ENCODE peak calls at places on chromosomes 6 and 20, in eight cellular contexts. H, N, E, J, I, G, L and U are unnamed samples.

GRCh38 chr6:43150051-43150751 is 20.9 kb upstream of the SRF start:
- DNase-seq in L (no peak), N (no peak), E (no peak), G (no peak), J (peak), H (no peak), I (no peak), U (no peak)

GRCh38 chr6:131914234-131914633 is 36.9 kb downstream of the CCN2 start:
- DNase-seq in G (no peak), H (no peak), E (no peak), I (no peak), N (peak), J (no peak), L (no peak), U (peak)

GRCh38 chr20:326645-327031 is 1.3 kb downstream of the SOX12 start:
- DNase-seq in I (peak), E (no peak), N (no peak), G (peak), J (no peak), L (peak), H (no peak), U (peak)

GRCh38 chr6:16511048-16511660 is 250.1 kb downstream of the ATXN1 start:
- DNase-seq in J (peak), H (no peak), E (no peak), G (peak), I (no peak), N (peak), L (no peak), U (peak)

GRCh38 chr6:2854394-2854982 is 12.8 kb upstream of the SERPINB1 start:
- DNase-seq in I (no peak), E (peak), G (no peak), L (no peak), J (no peak), N (no peak), H (no peak), U (no peak)

GRCh38 chr20:63835031-63835858 is 4.2 kb upstream of the ZBTB46 start:
- DNase-seq in I (no peak), L (peak), E (no peak), G (peak), H (peak), N (peak), J (peak), U (peak)

GRCh38 chr6:53544050-53544499 is 826 bp downstream of the GCLC start:
- DNase-seq in N (no peak), G (peak), J (no peak), I (no peak), E (no peak), L (no peak), H (no peak), U (peak)

GRCh38 chr20:16419138-16419715 is 154.0 kb downstream of the KIF16B start:
- DNase-seq in G (no peak), E (no peak), H (no peak), I (no peak), L (no peak), J (no peak), N (no peak), U (no peak)

GRCh38 chr6:132445201-132445951 is 44.1 kb upstream of the MOXD1 start:
- DNase-seq in N (peak), H (no peak), E (no peak), I (no peak), L (no peak), G (peak), J (no peak), U (peak)